ENCODE peak calls at places on chromosomes 3 and 15, in four cellular contexts. Q is activated effector memory CD4-positive, alpha-beta T cell treated with Interleukin-2 at 50 U/mL for 16 hours; O is NCI-H187 treated with DMSO at 0.1 percent for 48 hours; R is effector memory CD4-positive, alpha-beta T cell. L is an unnamed sample.

GRCh38 chr3:40876496-40876895 is 322.8 kb upstream of the CTNNB1 start:
- DNase-seq in R (no peak), O (no peak), Q (no peak), L (no peak)

GRCh38 chr3:133742351-133743091 is 3.7 kb upstream of the TF start:
- DNase-seq in Q (no peak), R (no peak), O (no peak), L (no peak)

GRCh38 chr3:53804697-53805462 is 41.3 kb downstream of the CHDH start:
- DNase-seq in R (no peak), O (no peak), Q (no peak), L (no peak)

GRCh38 chr3:65953301-65953812 is 85.4 kb downstream of the MAGI1 start:
- DNase-seq in R (no peak), Q (no peak), O (peak), L (no peak)

GRCh38 chr3:112097378-112097777 is 11.2 kb downstream of the C3orf52 start:
- DNase-seq in O (peak), R (no peak), Q (no peak), L (no peak)

GRCh38 chr15:43270676-43271306 is 4.1 kb upstream of the TGM5 start:
- DNase-seq in O (no peak), Q (no peak), R (no peak), L (no peak)

GRCh38 chr3:134804508-134805480 is 9.7 kb downstream of the EPHB1 start:
- DNase-seq in R (no peak), O (no peak), Q (no peak), L (no peak)

GRCh38 chr3:193446975-193447602 is 68.5 kb upstream of the ATP13A5 start:
- DNase-seq in R (no peak), Q (no peak), O (no peak), L (no peak)

GRCh38 chr3:140552898-140553297 is 125.0 kb upstream of the TRIM42 start:
- DNase-seq in R (no peak), O (no peak), Q (no peak), L (no peak)

GRCh38 chr3:72836923-72837322 is 11.3 kb downstream of the SHQ1 start:
- DNase-seq in O (no peak), Q (no peak), R (no peak), L (no peak)

GRCh38 chr3:128487813-128488635 is 5.0 kb downstream of the GATA2 start:
- DNase-seq in O (no peak), Q (no peak), R (no peak), L (no peak)

GRCh38 chr15:33955945-33956344 is 12.4 kb upstream of the CHRM5 start:
- DNase-seq in R (no peak), Q (no peak), O (no peak), L (no peak)

GRCh38 chr3:177567833-177568232 is 370.6 kb upstream of the TBL1XR1 start:
- DNase-seq in Q (no peak), O (no peak), R (no peak), L (no peak)

GRCh38 chr15:59501531-59502113 is 63.6 kb downstream of the FAM81A start:
- DNase-seq in O (no peak), Q (no peak), R (no peak), L (no peak)

GRCh38 chr3:101229681-101230080 is 90.7 kb downstream of the IMPG2 start:
- DNase-seq in Q (no peak), R (no peak), O (no peak), L (no peak)

GRCh38 chr3:118587847-118588246 is 446.8 kb downstream of the IGSF11 start:
- DNase-seq in R (no peak), O (no peak), Q (no peak), L (no peak)

GRCh38 chr15:87672309-87672897 is 584.1 kb downstream of the NTRK3 start:
- DNase-seq in O (no peak), Q (no peak), R (no peak), L (no peak)

GRCh38 chr3:26712211-26713026 is 89.8 kb downstream of the LRRC3B start:
- DNase-seq in R (no peak), Q (no peak), O (no peak), L (no peak)

GRCh38 chr15:70856177-70856883 is 2.4 kb upstream of the LARP6 start:
- DNase-seq in R (no peak), Q (no peak), O (no peak), L (no peak)

GRCh38 chr3:152051501-152052404 is 178.3 kb downstream of the SUCNR1 start:
- DNase-seq in Q (no peak), R (no peak), O (no peak), L (no peak)

GRCh38 chr15:41559489-41560177 is 621 bp downstream of the TYRO3 start:
- DNase-seq in R (no peak), Q (no peak), O (no peak), L (no peak)

GRCh38 chr3:174270841-174271240 is 588.3 kb upstream of the NAALADL2 start:
- DNase-seq in O (no peak), Q (no peak), R (no peak), L (no peak)

GRCh38 chr3:11558002-11558401 is 85.7 kb downstream of the VGLL4 start:
- DNase-seq in O (no peak), Q (no peak), R (no peak), L (no peak)

GRCh38 chr3:33884204-33884561 is 85.8 kb downstream of the PDCD6IP start:
- DNase-seq in R (no peak), O (no peak), Q (no peak), L (no peak)

GRCh38 chr3:88957751-88958452 is 149.5 kb upstream of the EPHA3 start:
- DNase-seq in R (no peak), O (no peak), Q (no peak), L (no peak)

GRCh38 chr15:35470441-35470840 is 75.5 kb downstream of the DPH6 start:
- DNase-seq in R (no peak), Q (no peak), O (no peak), L (no peak)

GRCh38 chr3:59108091-59108815 is 58.4 kb upstream of the CFAP20DC start:
- DNase-seq in R (no peak), Q (no peak), O (no peak), L (no peak)

GRCh38 chr15:65071381-65071811 is 3.6 kb upstream of the RASL12 start:
- DNase-seq in O (no peak), Q (no peak), R (no peak), L (no peak)

GRCh38 chr3:99846472-99846871 is 28.8 kb downstream of the CMSS1 start:
- DNase-seq in O (no peak), Q (no peak), R (no peak), L (no peak)

GRCh38 chr3:172274906-172275305 is 173.3 kb downstream of the GHSR start:
- DNase-seq in Q (no peak), O (no peak), R (no peak), L (no peak)

GRCh38 chr3:101381809-101382208 is 61.4 kb upstream of the IMPG2 start:
- DNase-seq in Q (no peak), O (no peak), R (no peak), L (no peak)

GRCh38 chr15:22951381-22952280 is 28.5 kb downstream of the CYFIP1 start:
- DNase-seq in O (no peak), R (no peak), Q (no peak), L (no peak)